ENCODE peak calls at places on chromosome 10, in nine cellular contexts. J, T, Q, V, B, L, E, G and Z are unnamed samples.

GRCh38 chr10:102065561-102066420 is 642 bp downstream of the HPS6 start:
- DNase-seq in L (no peak), E (peak), G (no peak), B (peak), J (peak), V (no peak), T (peak), Q (no peak), Z (no peak)

GRCh38 chr10:96797485-96797884 is 34.6 kb upstream of the LCOR start:
- DNase-seq in G (no peak), L (no peak), J (no peak), T (no peak), B (no peak), V (no peak), Q (no peak), E (no peak), Z (no peak)

GRCh38 chr10:60353519-60354258 is 36.0 kb downstream of the ANK3 start:
- DNase-seq in L (no peak), V (no peak), T (no peak), E (no peak), J (peak), Q (no peak), B (no peak), G (peak), Z (no peak)

GRCh38 chr10:124035928-124036558 is 57.4 kb downstream of the CHST15 start:
- DNase-seq in G (no peak), L (no peak), T (no peak), Q (peak), E (no peak), V (no peak), J (no peak), B (peak), Z (no peak)

GRCh38 chr10:69963835-69964710 is 88.6 kb upstream of the MACROH2A2 start:
- DNase-seq in E (no peak), G (no peak), T (peak), Q (no peak), B (no peak), V (no peak), J (no peak), L (no peak), Z (no peak)

GRCh38 chr10:68271104-68271882 is 39.4 kb upstream of the ATOH7 start:
- DNase-seq in E (no peak), J (peak), T (no peak), V (no peak), Q (no peak), G (no peak), B (no peak), L (no peak), Z (no peak)

GRCh38 chr10:84140036-84140379 is 699 bp downstream of the GHITM start:
- DNase-seq in E (peak), Q (no peak), T (peak), V (no peak), G (no peak), J (no peak), L (no peak), B (peak), Z (no peak)

GRCh38 chr10:29648983-29649268 is 14.2 kb upstream of the SVIL start:
- DNase-seq in G (no peak), Q (no peak), E (peak), B (peak), J (no peak), T (no peak), L (no peak), V (no peak), Z (no peak)

GRCh38 chr10:129912161-129912917 is 51.7 kb downstream of the EBF3 start:
- DNase-seq in B (no peak), G (peak), Q (no peak), J (peak), L (no peak), V (no peak), T (no peak), E (no peak), Z (no peak)

GRCh38 chr10:102814456-102814871 is 22.7 kb downstream of the CYP17A1 start:
- DNase-seq in J (peak), Q (no peak), G (no peak), E (no peak), L (no peak), V (no peak), B (peak), T (no peak), Z (no peak)

GRCh38 chr10:50740351-50740688 is 584 bp downstream of the ASAH2B start:
- DNase-seq in L (peak), B (peak), E (peak), T (peak), V (peak), G (peak), Q (no peak), J (no peak), Z (peak)

GRCh38 chr10:1527951-1528350 is 209.4 kb downstream of the ADARB2 start:
- DNase-seq in L (no peak), T (no peak), E (no peak), B (no peak), G (no peak), V (no peak), Q (no peak), J (no peak), Z (no peak)

GRCh38 chr10:109987413-109987812 is 20.4 kb upstream of the ADD3 start:
- DNase-seq in Q (no peak), B (no peak), L (no peak), E (peak), V (no peak), T (peak), G (peak), J (no peak), Z (no peak)